ENCODE peak calls at places on chromosomes 2 and 18, in seven cellular contexts. X, P, R, F, Z, M and T are unnamed samples.

GRCh38 chr2:36781907-36782635 is 85.6 kb downstream of the VIT start:
- DNase-seq in X (no peak), P (no peak), R (no peak), F (no peak), Z (no peak), M (no peak), T (no peak)

GRCh38 chr2:207632575-207633492 is 7.6 kb upstream of the METTL21A start:
- DNase-seq in X (no peak), P (peak; percentile 44), R (no peak), F (no peak), Z (peak; percentile 9), M (peak; percentile 64), T (peak; percentile 89)

GRCh38 chr2:11914455-11914854 is 168.0 kb downstream of the LPIN1 start:
- DNase-seq in X (no peak), P (peak; percentile 25), R (no peak), F (no peak), Z (no peak), M (peak; percentile 24), T (no peak)

GRCh38 chr2:240601831-240602160 is 15.3 kb downstream of the CAPN10 start:
- DNase-seq in X (no peak), P (no peak), R (no peak), F (no peak), Z (no peak), M (no peak), T (no peak)

GRCh38 chr2:148877403-148877740 is 2.3 kb downstream of the KIF5C start:
- DNase-seq in X (no peak), P (no peak), R (no peak), F (no peak), Z (no peak), M (no peak), T (no peak)

GRCh38 chr2:423479-423878 is 135.6 kb upstream of the ALKAL2 start:
- DNase-seq in X (no peak), P (no peak), R (no peak), F (no peak), Z (no peak), M (no peak), T (peak; percentile 55)

GRCh38 chr18:26747131-26747475 is 118.4 kb downstream of the AQP4 start:
- DNase-seq in X (no peak), P (peak; percentile 27), R (no peak), F (no peak), Z (no peak), M (no peak), T (no peak)

GRCh38 chr2:230181245-230181644 is 38.5 kb downstream of the SP110 start:
- DNase-seq in X (no peak), P (no peak), R (no peak), F (no peak), Z (no peak), M (no peak), T (no peak)

GRCh38 chr2:19826874-19827273 is 74.9 kb downstream of the TTC32 start:
- DNase-seq in X (no peak), P (no peak), R (no peak), F (no peak), Z (no peak), M (no peak), T (no peak)

GRCh38 chr2:115160523-115161521 is 718.4 kb downstream of the DPP10 start:
- DNase-seq in X (no peak), P (no peak), R (no peak), F (peak; percentile 70), Z (no peak), M (no peak), T (peak; percentile 80)

GRCh38 chr2:220198911-220199310 is 571.5 kb downstream of the SLC4A3 start:
- DNase-seq in X (no peak), P (peak; percentile 21), R (no peak), F (no peak), Z (no peak), M (peak; percentile 94), T (no peak)

GRCh38 chr18:76056467-76057194 is 438.4 kb downstream of the ZNF516 start:
- DNase-seq in X (no peak), P (no peak), R (no peak), F (no peak), Z (no peak), M (no peak), T (no peak)

GRCh38 chr2:206212673-206213513 is 53.2 kb downstream of the EEF1B2 start:
- DNase-seq in X (no peak), P (peak; percentile 51), R (no peak), F (peak; percentile 19), Z (no peak), M (peak; percentile 68), T (no peak)

GRCh38 chr2:109527079-109527478 is 86.7 kb downstream of the SEPTIN10 start:
- DNase-seq in X (no peak), P (no peak), R (no peak), F (no peak), Z (no peak), M (no peak), T (peak; percentile 61)

GRCh38 chr2:188395903-188396699 is 104.4 kb downstream of the GULP1 start:
- DNase-seq in X (no peak), P (no peak), R (no peak), F (peak; percentile 7), Z (no peak), M (no peak), T (peak; percentile 78)

GRCh38 chr2:184760931-184761330 is 162.6 kb downstream of the ZNF804A start:
- DNase-seq in X (no peak), P (no peak), R (no peak), F (no peak), Z (no peak), M (no peak), T (no peak)

GRCh38 chr2:158300394-158300793 is 156.2 kb downstream of the CCDC148 start:
- DNase-seq in X (no peak), P (no peak), R (no peak), F (no peak), Z (no peak), M (no peak), T (no peak)

GRCh38 chr2:10428936-10429335 is 19.2 kb downstream of the ODC1 start:
- DNase-seq in X (no peak), P (no peak), R (no peak), F (no peak), Z (no peak), M (no peak), T (no peak)

GRCh38 chr2:226733189-226733858 is 66.3 kb downstream of the IRS1 start:
- DNase-seq in X (no peak), P (no peak), R (no peak), F (no peak), Z (no peak), M (no peak), T (no peak)

GRCh38 chr18:35941299-35941698 is 31.2 kb upstream of the RMP24 start:
- DNase-seq in X (no peak), P (no peak), R (no peak), F (peak; percentile 33), Z (no peak), M (no peak), T (no peak)

GRCh38 chr2:30678410-30679137 is 128.7 kb downstream of the CAPN13 start:
- DNase-seq in X (no peak), P (no peak), R (no peak), F (no peak), Z (no peak), M (no peak), T (no peak)

GRCh38 chr2:125227843-125228392 is 1202.8 kb downstream of the CNTNAP5 start:
- DNase-seq in X (no peak), P (no peak), R (no peak), F (no peak), Z (no peak), M (no peak), T (no peak)

GRCh38 chr2:73111300-73112025 is 1.3 kb downstream of the RAB11FIP5 start:
- DNase-seq in X (no peak), P (peak; percentile 72), R (peak; percentile 7), F (no peak), Z (no peak), M (no peak), T (peak; percentile 74)

GRCh38 chr2:234691968-234692955 is 195.4 kb upstream of the ARL4C start:
- DNase-seq in X (no peak), P (no peak), R (no peak), F (peak; percentile 47), Z (no peak), M (no peak), T (no peak)

GRCh38 chr2:134262666-134263065 is 8.8 kb downstream of the MGAT5 start:
- DNase-seq in X (no peak), P (no peak), R (no peak), F (no peak), Z (no peak), M (no peak), T (no peak)

GRCh38 chr2:212912445-212913103 is 238.8 kb downstream of the IKZF2 start:
- DNase-seq in X (no peak), P (peak; percentile 67), R (no peak), F (no peak), Z (no peak), M (peak; percentile 70), T (no peak)

GRCh38 chr2:30222636-30223360 is 8.5 kb upstream of the LBH start:
- DNase-seq in X (no peak), P (no peak), R (no peak), F (no peak), Z (no peak), M (no peak), T (no peak)

GRCh38 chr2:234076451-234076850 is 25.9 kb downstream of the SPP2 start:
- DNase-seq in X (no peak), P (no peak), R (no peak), F (no peak), Z (no peak), M (no peak), T (no peak)